ENCODE peak calls at places on chromosomes 4 and X, in eight cellular contexts. Z, N, W, O, V, R, D and Q are unnamed samples. For H3K9me3, the result is how much of the 10 kb centered on the place peaks cover.

GRCh38 chr4:145879598-145879997 is 59.0 kb downstream of the ZNF827 start:
- DNase-seq in O (no peak), W (no peak), R (no peak), V (no peak), Z (no peak), D (no peak), N (no peak), Q (no peak)

GRCh38 chrX:154840856-154841255 is 6.4 kb upstream of the SMIM9 start:
- DNase-seq in D (no peak), W (peak), O (peak), N (no peak), Z (no peak), V (no peak), R (peak), Q (no peak)

GRCh38 chrX:47513697-47514085 is 30.7 kb upstream of the ZNF41 start:
- DNase-seq in D (no peak), R (no peak), V (no peak), W (no peak), Z (no peak), N (no peak), O (no peak), Q (no peak)

GRCh38 chrX:108914791-108915190 is 178.4 kb upstream of the IRS4 start:
- DNase-seq in Z (no peak), O (no peak), D (no peak), R (no peak), V (no peak), N (no peak), W (no peak), Q (no peak)

GRCh38 chrX:40152706-40153334 is 55.1 kb upstream of the BCOR start:
- DNase-seq in R (no peak), Z (peak), D (peak), V (peak), O (no peak), W (peak), N (no peak), Q (peak)

GRCh38 chrX:72120798-72121197 is 10.9 kb downstream of the RTL5 start:
- DNase-seq in Z (no peak), R (no peak), D (no peak), W (no peak), V (no peak), N (no peak), O (no peak), Q (no peak)

GRCh38 chrX:20547649-20548051 is 280.9 kb upstream of the RPS6KA3 start:
- DNase-seq in D (no peak), W (no peak), Z (peak), V (peak), R (no peak), O (no peak), N (no peak), Q (peak)

GRCh38 chr4:82201805-82202636 is 171.8 kb downstream of the HNRNPD start:
- DNase-seq in W (no peak), Z (no peak), N (no peak), R (peak), V (no peak), D (no peak), O (peak), Q (no peak)

GRCh38 chr4:137359691-137360315 is 172.5 kb downstream of the PCDH18 start:
- DNase-seq in W (no peak), O (no peak), R (no peak), V (no peak), N (no peak), Z (no peak), D (no peak), Q (no peak)

GRCh38 chr4:185318679-185319078 is 77.0 kb downstream of the LRP2BP start:
- DNase-seq in Z (no peak), V (no peak), D (no peak), N (no peak), R (peak), W (no peak), O (no peak), Q (no peak)

GRCh38 chrX:73478961-73479360 is 32.1 kb downstream of the CDX4 start:
- DNase-seq in N (no peak), W (no peak), V (no peak), O (no peak), R (no peak), Z (no peak), D (no peak), Q (no peak)

GRCh38 chr4:186846426-186846825 is 122.8 kb upstream of the FAT1 start:
- DNase-seq in W (no peak), V (no peak), N (no peak), R (no peak), Z (no peak), O (no peak), D (no peak), Q (no peak)

DNA sequence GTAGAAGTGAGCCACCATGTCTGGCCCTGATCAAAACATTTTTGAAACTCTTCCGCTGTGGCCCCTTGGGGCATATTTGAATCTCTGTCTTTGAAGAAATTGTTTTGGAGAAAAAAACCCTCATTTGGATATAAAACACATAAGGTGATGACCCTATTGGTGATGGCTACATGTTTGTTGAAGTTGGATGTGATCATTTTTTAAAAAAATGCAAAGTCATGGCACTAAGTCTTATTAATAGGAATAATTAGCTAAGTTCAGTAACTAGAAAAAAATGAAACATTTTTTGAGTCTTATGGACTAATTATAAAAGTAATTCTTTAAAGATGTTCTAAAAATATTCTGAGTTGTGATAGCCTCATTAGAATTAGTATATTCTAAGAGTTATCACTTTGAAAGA is 17.9 kb upstream of the BBS7 start:
- DNase-seq in Z (no peak), R (no peak), V (no peak), D (no peak), N (no peak), O (no peak), W (no peak), Q (no peak)
- H3K9me3 ChIP-seq in Z (under half), R (under half), V (under half), D (under half), N (under half), O (under half), W (under half), Q (under half)

DNA sequence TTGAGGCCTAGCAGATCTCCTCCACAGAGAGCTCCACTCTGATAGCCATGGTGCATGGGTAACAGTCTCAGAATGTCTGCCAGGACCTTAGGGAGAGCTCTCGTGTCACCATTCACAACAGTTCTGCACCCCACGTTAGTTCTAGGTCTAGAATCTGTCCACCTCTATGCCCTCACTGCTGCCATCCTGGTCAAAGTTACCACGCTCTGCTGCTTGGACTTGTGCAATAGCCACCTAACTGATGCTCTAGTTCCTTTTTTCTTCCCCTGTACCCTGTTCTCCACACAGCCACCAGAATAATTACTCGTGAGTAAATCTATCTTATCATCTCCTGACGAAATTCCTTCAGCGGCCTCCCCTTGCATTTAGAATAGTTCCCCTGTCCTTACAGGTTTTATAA is 268.8 kb upstream of the GATB start:
- DNase-seq in Z (no peak), O (no peak), R (no peak), D (no peak), V (no peak), W (no peak), N (no peak), Q (no peak)
- H3K9me3 ChIP-seq in Z (under half), O (under half), R (under half), D (under half), V (under half), W (under half), N (under half), Q (under half)

GRCh38 chrX:153304988-153305736 is 16.4 kb downstream of the PNMA6F start:
- DNase-seq in V (no peak), W (no peak), R (no peak), Z (no peak), O (no peak), N (no peak), D (no peak), Q (no peak)

GRCh38 chrX:153306527-153307115 is 14.9 kb downstream of the PNMA6F start:
- DNase-seq in R (no peak), Z (no peak), D (no peak), O (no peak), V (peak), W (no peak), N (no peak), Q (no peak)

GRCh38 chrX:153305941-153306464 is 15.6 kb downstream of the PNMA6F start:
- DNase-seq in V (no peak), R (no peak), D (no peak), O (no peak), W (no peak), Z (no peak), N (no peak), Q (no peak)

GRCh38 chrX:153310901-153311300 is 10.7 kb downstream of the PNMA6F start:
- DNase-seq in D (no peak), N (no peak), V (no peak), O (no peak), Z (no peak), R (no peak), W (no peak), Q (no peak)

DNA sequence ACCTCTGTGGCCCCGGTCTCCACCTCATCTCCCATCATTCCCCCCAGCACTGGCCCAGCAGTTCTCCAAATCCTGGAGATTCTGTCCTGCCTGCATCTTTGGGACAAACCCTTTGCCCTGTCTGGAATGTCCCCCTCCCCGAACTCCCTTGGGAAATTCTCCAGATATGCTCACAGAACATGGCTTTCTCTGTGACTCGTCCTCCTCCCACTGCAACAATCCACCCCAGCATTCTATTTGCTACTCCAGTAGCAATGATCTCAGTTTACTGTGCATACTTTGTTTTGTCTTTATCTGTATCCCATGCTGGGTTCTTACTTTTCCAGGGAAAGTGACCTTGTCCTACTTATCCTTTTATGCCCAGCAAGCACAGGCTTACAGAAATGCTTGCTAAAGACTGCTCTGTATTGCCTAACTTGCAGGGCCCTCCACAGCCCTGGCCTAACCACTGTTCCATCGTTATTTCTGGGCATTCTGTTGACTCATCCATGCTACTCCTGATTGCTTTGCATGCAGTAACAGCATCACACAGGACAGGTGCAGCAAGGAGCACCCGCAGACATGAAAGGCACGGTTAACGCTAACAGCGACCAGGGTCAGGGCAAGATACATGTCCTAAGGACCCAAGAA is 13.9 kb downstream of the PNMA6F start:
- DNase-seq in D (no peak), V (no peak), W (no peak), Z (no peak), N (no peak), R (no peak), O (no peak), Q (no peak)
- H3K9me3 ChIP-seq in D (under half), V (under half), W (under half), Z (under half), N (under half), R (under half), O (under half), Q (under half)

GRCh38 chr4:1410491-1411325 is 4.5 kb upstream of the NKX1-1 start:
- DNase-seq in O (peak), V (peak), Z (no peak), D (peak), W (no peak), N (no peak), R (peak), Q (no peak)
- H3K9me3 ChIP-seq in O (under half), V (under half), Z (under half), D (under half), W (under half), N (under half), R (under half), Q (under half)